ENCODE peak calls at places on chromosome 21, in five cellular contexts. Z is head of caudate nucleus, U is body of pancreas, V is posterior cingulate gyrus, X is activated T-helper 1 cell treated with Interleukin-2 at 50 U/mL for 16 hours. S is an unnamed sample.

GRCh38 chr21:24260751-24261150 is 1346.5 kb downstream of the MRPL39 start:
- DNase-seq in Z (no peak), U (no peak), V (no peak), X (no peak), S (no peak)

GRCh38 chr21:39842741-39843146 is 24.5 kb upstream of the PCP4 start:
- DNase-seq in Z (no peak), U (no peak), V (no peak), X (no peak), S (peak)

GRCh38 chr21:35072557-35072956 is 23.5 kb upstream of the RUNX1 start:
- DNase-seq in Z (no peak), U (no peak), V (no peak), X (no peak), S (no peak)

GRCh38 chr21:26412831-26413329 is 160.2 kb downstream of the CYYR1 start:
- DNase-seq in Z (no peak), U (no peak), V (no peak), X (no peak), S (no peak)

GRCh38 chr21:29130234-29130993 is at the start of gene MAP3K7CL:
- DNase-seq in Z (no peak), U (peak), V (no peak), X (no peak), S (peak)

GRCh38 chr21:17738171-17738953 is 80.8 kb downstream of the C21orf91 start:
- DNase-seq in Z (no peak), U (peak), V (no peak), X (no peak), S (no peak)

GRCh38 chr21:31276663-31277062 is 67.4 kb downstream of the TIAM1 start:
- DNase-seq in Z (no peak), U (no peak), V (no peak), X (no peak), S (no peak)

GRCh38 chr21:22791376-22791775 is 1793.2 kb downstream of the NCAM2 start:
- DNase-seq in Z (no peak), U (no peak), V (no peak), X (no peak), S (no peak)

GRCh38 chr21:35414511-35415139 is 365.5 kb upstream of the RUNX1 start:
- DNase-seq in Z (no peak), U (no peak), V (no peak), X (no peak), S (no peak)

GRCh38 chr21:46500224-46500861 is 41.7 kb downstream of the DIP2A start:
- DNase-seq in Z (no peak), U (no peak), V (no peak), X (no peak), S (peak)